ENCODE peak calls at places on chromosomes 3 and 15, in seven cellular contexts. V, X, H, P, E, B and I are unnamed samples.

GRCh38 chr3:125351814-125352456 is 23.2 kb downstream of the ZNF148 start:
- ATAC-seq in V (no peak), P (no peak), X (no peak), E (no peak), H (no peak), B (no peak), I (peak; percentile 78)

GRCh38 chr3:180913582-180914404 is 1.3 kb downstream of the FXR1 start:
- ATAC-seq in P (no peak), V (no peak), E (no peak), X (no peak), B (no peak), H (no peak), I (no peak)

GRCh38 chr15:85474700-85475316 is 94.4 kb downstream of the AKAP13 start:
- ATAC-seq in X (no peak), P (peak; percentile 67), V (no peak), E (no peak), H (no peak), B (peak; percentile 52), I (no peak)

GRCh38 chr15:71874245-71874644 is 63.9 kb downstream of the NR2E3 start:
- ATAC-seq in E (no peak), H (no peak), P (no peak), B (no peak), X (no peak), V (no peak), I (peak; percentile 35)

GRCh38 chr3:134576426-134576825 is 74.4 kb downstream of the KY start:
- ATAC-seq in E (no peak), X (no peak), P (no peak), H (no peak), V (no peak), B (no peak), I (no peak)

GRCh38 chr15:66682865-66683264 is 19.2 kb upstream of the SMAD6 start:
- ATAC-seq in V (no peak), H (no peak), B (peak; percentile 25), X (no peak), P (no peak), E (no peak), I (peak; percentile 31)

GRCh38 chr15:52006702-52007340 is 12.2 kb upstream of the MAPK6 start:
- ATAC-seq in V (no peak), E (no peak), H (peak; percentile 23), P (no peak), X (no peak), B (no peak), I (peak; percentile 5)

GRCh38 chr3:152445227-152445626 is 176.5 kb downstream of the MBNL1 start:
- ATAC-seq in P (no peak), X (no peak), V (no peak), B (no peak), H (peak; percentile 28), E (peak; percentile 35), I (peak; percentile 66)

GRCh38 chr3:113758389-113759029 is 11.7 kb downstream of the ATP6V1A start:
- ATAC-seq in P (no peak), H (no peak), X (no peak), B (no peak), E (no peak), V (no peak), I (peak; percentile 77)

GRCh38 chr3:44130249-44130648 is 111.4 kb upstream of the TOPAZ1 start:
- ATAC-seq in B (no peak), E (no peak), V (no peak), X (no peak), H (no peak), P (no peak), I (no peak)

GRCh38 chr15:74010929-74011540 is 16.5 kb downstream of the PML start:
- ATAC-seq in X (no peak), V (peak; percentile 48), E (no peak), B (no peak), H (peak; percentile 59), P (no peak), I (no peak)

GRCh38 chr3:185728630-185729334 is 96.1 kb downstream of the IGF2BP2 start:
- ATAC-seq in E (peak; percentile 57), H (no peak), X (no peak), V (no peak), P (no peak), B (no peak), I (no peak)

GRCh38 chr3:102237181-102237580 is 197.6 kb upstream of the ZPLD1 start:
- ATAC-seq in H (no peak), X (no peak), B (no peak), V (no peak), P (no peak), E (no peak), I (no peak)

GRCh38 chr3:23668430-23668904 is 137.3 kb upstream of the UBE2E1 start:
- ATAC-seq in V (no peak), E (peak; percentile 92), B (no peak), X (no peak), H (no peak), P (peak; percentile 76), I (no peak)

GRCh38 chr3:183991403-183991802 is 26.3 kb downstream of the ABCC5 start:
- ATAC-seq in P (no peak), H (no peak), B (no peak), E (no peak), V (no peak), X (no peak), I (no peak)

GRCh38 chr3:186236357-186237020 is 125.5 kb downstream of the DGKG start:
- ATAC-seq in E (no peak), H (peak; percentile 72), P (no peak), X (no peak), V (peak; percentile 84), B (no peak), I (no peak)

GRCh38 chr15:76208786-76209424 is 102.4 kb downstream of the ETFA start:
- ATAC-seq in H (no peak), V (no peak), B (no peak), P (no peak), E (no peak), X (no peak), I (peak; percentile 57)

GRCh38 chr3:129107793-129108192 is 13.8 kb downstream of the RAB43 start:
- ATAC-seq in V (no peak), B (no peak), P (no peak), H (no peak), E (no peak), X (no peak), I (no peak)

GRCh38 chr3:77859131-77859530 is 819.2 kb downstream of the ROBO2 start:
- ATAC-seq in H (no peak), B (no peak), X (no peak), P (no peak), E (no peak), V (no peak), I (no peak)

GRCh38 chr15:45101749-45102148 is 12.2 kb downstream of the DUOX2 start:
- ATAC-seq in H (no peak), V (no peak), E (no peak), X (no peak), P (no peak), B (no peak), I (no peak)

GRCh38 chr15:81410318-81410753 is 36.3 kb upstream of the TMC3 start:
- ATAC-seq in B (no peak), P (peak; percentile 87), H (peak; percentile 89), V (peak; percentile 85), E (peak; percentile 87), X (peak; percentile 45), I (no peak)

GRCh38 chr3:118501152-118501551 is 533.5 kb downstream of the IGSF11 start:
- ATAC-seq in V (peak; percentile 53), H (no peak), X (no peak), B (no peak), E (peak; percentile 70), P (peak; percentile 70), I (no peak)

GRCh38 chr3:71131893-71132314 is 451.6 kb downstream of the FOXP1 start:
- ATAC-seq in H (peak; percentile 40), V (peak; percentile 31), P (no peak), B (no peak), X (no peak), E (no peak), I (no peak)

GRCh38 chr3:122111974-122112373 is 56.8 kb downstream of the CD86 start:
- ATAC-seq in V (no peak), E (no peak), H (no peak), P (no peak), X (no peak), B (no peak), I (no peak)

GRCh38 chr3:46468758-46469600 is 4.3 kb upstream of the LTF start:
- ATAC-seq in P (no peak), X (no peak), E (no peak), H (peak; percentile 80), B (no peak), V (no peak), I (no peak)

GRCh38 chr3:70981252-70981933 is 602.1 kb downstream of the FOXP1 start:
- ATAC-seq in V (no peak), P (no peak), H (peak; percentile 41), B (no peak), E (no peak), X (no peak), I (no peak)

GRCh38 chr3:178436773-178437172 is 99.5 kb upstream of the KCNMB2 start:
- ATAC-seq in E (peak; percentile 37), B (no peak), X (peak; percentile 56), H (peak; percentile 49), P (no peak), V (peak; percentile 71), I (no peak)

GRCh38 chr3:125594581-125595011 is 701 bp downstream of the OSBPL11 start:
- ATAC-seq in V (no peak), E (no peak), B (no peak), H (no peak), X (no peak), P (no peak), I (no peak)

GRCh38 chr3:72678892-72679291 is 169.4 kb downstream of the SHQ1 start:
- ATAC-seq in X (no peak), V (no peak), E (no peak), P (no peak), H (no peak), B (no peak), I (peak; percentile 72)

GRCh38 chr15:48766196-48766595 is 44.7 kb downstream of the CEP152 start:
- ATAC-seq in H (no peak), V (no peak), P (no peak), B (no peak), E (no peak), X (no peak), I (no peak)

GRCh38 chr3:124131158-124132115 is 139.5 kb upstream of the ROPN1 start:
- ATAC-seq in P (no peak), B (no peak), X (no peak), E (no peak), V (peak; percentile 67), H (no peak), I (no peak)

GRCh38 chr3:37194533-37194932 is 20.2 kb upstream of the LRRFIP2 start:
- ATAC-seq in E (no peak), V (no peak), B (no peak), P (no peak), H (no peak), X (no peak), I (no peak)

GRCh38 chr3:157844770-157845522 is 261.3 kb downstream of the SHOX2 start:
- ATAC-seq in E (no peak), H (no peak), B (no peak), P (no peak), V (no peak), X (no peak), I (no peak)

GRCh38 chr3:25558106-25558505 is 106.6 kb downstream of the TOP2B start:
- ATAC-seq in E (no peak), V (peak; percentile 70), B (no peak), H (peak; percentile 34), X (no peak), P (no peak), I (no peak)

GRCh38 chr3:71210257-71211002 is 373.1 kb downstream of the FOXP1 start:
- ATAC-seq in B (no peak), H (peak; percentile 85), E (peak; percentile 61), V (peak; percentile 77), X (no peak), P (no peak), I (no peak)

GRCh38 chr3:127015282-127016042 is 32.5 kb downstream of the PLXNA1 start:
- ATAC-seq in B (peak; percentile 71), P (peak; percentile 39), V (no peak), E (peak; percentile 35), X (no peak), H (no peak), I (peak; percentile 22)